ENCODE peak calls at places on chromosomes 13 and 19, in six cellular contexts. C is stimulated activated CD8-positive, alpha-beta memory T cell treated with anti-CD3 and anti-CD28 coated beads, Interleukin-4, amount 100 ng/mL, for 1 hour; G is stimulated activated CD4-positive, alpha-beta T cell treated with anti-CD3 and anti-CD28 coated beads, Interleukin-1b, Interleukin-23, amount 100 ng/mL, for 4 hours; O is activated gamma-delta T cell; J is activated CD4-positive, alpha-beta T cell treated with anti-CD3 and anti-CD28 coated beads, Interleukin-2, amount 10 ng/mL, durations not matched to agents 7 days and 5 days; B is right atrium auricular region. L is an unnamed sample.

GRCh38 chr19:4987286-4987685 is 18.4 kb downstream of the KDM4B start:
- DNase-seq in C (no peak), G (no peak), O (no peak), J (no peak), B (no peak), L (no peak)

GRCh38 chr13:62320129-62320724 is 904.6 kb upstream of the PCDH20 start:
- DNase-seq in C (no peak), G (no peak), O (no peak), J (no peak), B (no peak), L (no peak)

GRCh38 chr13:52995946-52996345 is 32.7 kb upstream of the OLFM4 start:
- DNase-seq in C (no peak), G (no peak), O (no peak), J (no peak), B (no peak), L (no peak)

GRCh38 chr13:112978561-112979405 is 9.8 kb downstream of the MCF2L start:
- DNase-seq in C (no peak), G (no peak), O (no peak), J (no peak), B (peak), L (no peak)

GRCh38 chr13:111216166-111216960 is 101.3 kb downstream of the ARHGEF7 start:
- DNase-seq in C (no peak), G (peak), O (no peak), J (peak), B (no peak), L (peak)

GRCh38 chr13:64428196-64428595 is 2801.9 kb downstream of the PCDH9 start:
- DNase-seq in C (no peak), G (no peak), O (no peak), J (no peak), B (no peak), L (no peak)

GRCh38 chr19:16821081-16821480 is 8.1 kb upstream of the SIN3B start:
- DNase-seq in C (no peak), G (no peak), O (no peak), J (no peak), B (no peak), L (no peak)

GRCh38 chr19:18233224-18233825 is 7.1 kb upstream of the PDE4C start:
- DNase-seq in C (no peak), G (no peak), O (no peak), J (peak), B (no peak), L (no peak)

GRCh38 chr19:47125669-47125938 is 5.0 kb upstream of the SAE1 start:
- DNase-seq in C (no peak), G (no peak), O (no peak), J (no peak), B (no peak), L (no peak)

L was measured in osteocyte.